ENCODE peak calls at places on chromosome 2, in seven cellular contexts. L, T, H, Y, S, D and G are unnamed samples.
A peak's percentile ranks its signal among the peaks of the same experiment; 100 is the strongest.

GRCh38 chr2:161373939-161374338 is 42.2 kb upstream of the TBR1 start:
- DNase-seq in L (no peak), T (no peak), H (no peak), Y (no peak), S (peak; percentile 26), D (peak; percentile 28), G (no peak)

GRCh38 chr2:1780693-1781092 is 36.4 kb upstream of the PXDN start:
- DNase-seq in L (no peak), T (no peak), H (no peak), Y (no peak), S (no peak), D (no peak), G (no peak)

GRCh38 chr2:231239751-231240150 is 41.3 kb downstream of the ARMC9 start:
- DNase-seq in L (no peak), T (no peak), H (no peak), Y (no peak), S (no peak), D (no peak), G (no peak)

GRCh38 chr2:241833101-241833937 is 24.3 kb downstream of the NEU4 start:
- DNase-seq in L (no peak), T (no peak), H (no peak), Y (no peak), S (peak; percentile 82), D (peak; percentile 63), G (no peak)

GRCh38 chr2:28663359-28663758 is 88.3 kb upstream of the PPP1CB start:
- DNase-seq in L (no peak), T (no peak), H (no peak), Y (no peak), S (no peak), D (peak; percentile 67), G (no peak)

GRCh38 chr2:221517362-221518121 is 54.6 kb downstream of the EPHA4 start:
- DNase-seq in L (no peak), T (no peak), H (peak; percentile 68), Y (peak; percentile 32), S (peak; percentile 56), D (peak; percentile 42), G (no peak)

GRCh38 chr2:151860613-151861146 is 32.5 kb upstream of the ARL5A start:
- DNase-seq in L (no peak), T (no peak), H (no peak), Y (no peak), S (no peak), D (no peak), G (no peak)

GRCh38 chr2:84319566-84319965 is 139.5 kb downstream of the SUCLG1 start:
- DNase-seq in L (no peak), T (peak; percentile 41), H (no peak), Y (no peak), S (no peak), D (no peak), G (no peak)

GRCh38 chr2:218003994-218004419 is 1.2 kb upstream of the TNS1 start:
- DNase-seq in L (peak; percentile 79), T (no peak), H (peak; percentile 86), Y (no peak), S (no peak), D (peak; percentile 97), G (no peak)

GRCh38 chr2:25314514-25315315 is 27.0 kb downstream of the DNMT3A start:
- DNase-seq in L (peak; percentile 88), T (peak; percentile 81), H (peak; percentile 79), Y (no peak), S (peak; percentile 89), D (peak; percentile 52), G (peak; percentile 74)

GRCh38 chr2:121860033-121860810 is 104.8 kb downstream of the TSN start:
- DNase-seq in L (no peak), T (no peak), H (no peak), Y (no peak), S (peak; percentile 4), D (peak; percentile 63), G (no peak)

GRCh38 chr2:150686391-150686790 is 198.9 kb upstream of the RND3 start:
- DNase-seq in L (no peak), T (no peak), H (no peak), Y (no peak), S (no peak), D (no peak), G (no peak)

GRCh38 chr2:15990151-15991101 is 50.1 kb downstream of the MYCN start:
- DNase-seq in L (no peak), T (no peak), H (no peak), Y (no peak), S (no peak), D (no peak), G (no peak)

GRCh38 chr2:57881998-57882884 is 164.4 kb upstream of the VRK2 start:
- DNase-seq in L (no peak), T (no peak), H (no peak), Y (no peak), S (no peak), D (peak; percentile 30), G (no peak)

GRCh38 chr2:1226766-1227165 is 186.5 kb upstream of the TPO start:
- DNase-seq in L (no peak), T (no peak), H (no peak), Y (no peak), S (no peak), D (no peak), G (no peak)

GRCh38 chr2:111029135-111029927 is 91.4 kb upstream of the BCL2L11 start:
- DNase-seq in L (no peak), T (no peak), H (no peak), Y (no peak), S (no peak), D (no peak), G (no peak)

GRCh38 chr2:120850551-120850950 is 114.9 kb downstream of the GLI2 start:
- DNase-seq in L (no peak), T (no peak), H (peak; percentile 20), Y (no peak), S (no peak), D (no peak), G (no peak)

GRCh38 chr2:39623916-39624315 is 41.8 kb upstream of the TMEM178A start:
- DNase-seq in L (peak; percentile 9), T (no peak), H (no peak), Y (no peak), S (no peak), D (no peak), G (no peak)

GRCh38 chr2:124163825-124164224 is 138.7 kb downstream of the CNTNAP5 start:
- DNase-seq in L (no peak), T (no peak), H (no peak), Y (no peak), S (no peak), D (peak; percentile 81), G (no peak)

GRCh38 chr2:14831458-14831857 is 198.9 kb downstream of the LRATD1 start:
- DNase-seq in L (no peak), T (no peak), H (no peak), Y (no peak), S (no peak), D (no peak), G (no peak)

GRCh38 chr2:18176679-18177215 is 298.3 kb downstream of the KCNS3 start:
- DNase-seq in L (no peak), T (no peak), H (no peak), Y (no peak), S (no peak), D (no peak), G (no peak)

DNA sequence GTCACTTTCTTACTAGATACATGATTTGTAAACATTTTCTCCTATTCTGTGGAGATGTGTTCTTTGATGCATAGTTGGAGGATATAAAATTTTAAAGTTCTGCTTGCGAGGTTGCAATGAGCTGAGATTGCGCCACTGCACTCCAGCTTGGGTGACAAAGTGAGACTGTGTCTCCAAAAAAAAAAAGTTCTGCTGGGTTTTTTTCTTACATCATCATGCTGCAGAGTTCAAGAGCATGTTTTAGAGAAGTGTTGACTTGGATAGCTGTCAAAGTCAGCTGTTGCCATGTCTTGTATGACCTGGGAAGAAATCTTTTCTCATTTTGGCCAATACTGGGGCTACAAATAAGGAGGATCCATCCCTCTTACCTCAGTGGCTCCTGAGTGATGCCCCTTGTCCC is 71.3 kb downstream of the UGGT1 start:
- DNase-seq in L (no peak), T (no peak), H (no peak), Y (no peak), S (no peak), D (no peak), G (no peak)
- TF ChIP-seq CTCF in L (no peak), T (no peak), H (no peak), Y (no peak), S (no peak), D (no peak), G (no peak)

GRCh38 chr2:68236876-68237275 is 15.5 kb downstream of the PPP3R1 start:
- DNase-seq in L (no peak), T (no peak), H (no peak), Y (no peak), S (no peak), D (no peak), G (no peak)

GRCh38 chr2:68238955-68239822 is 13.1 kb downstream of the PPP3R1 start:
- DNase-seq in L (no peak), T (no peak), H (no peak), Y (no peak), S (no peak), D (peak; percentile 51), G (no peak)

GRCh38 chr2:68237976-68238580 is 14.3 kb downstream of the PPP3R1 start:
- DNase-seq in L (no peak), T (no peak), H (no peak), Y (no peak), S (no peak), D (no peak), G (no peak)

GRCh38 chr2:68236080-68236734 is 16.1 kb downstream of the PPP3R1 start:
- DNase-seq in L (no peak), T (no peak), H (no peak), Y (no peak), S (no peak), D (no peak), G (no peak)

GRCh38 chr2:68237404-68237803 is 14.9 kb downstream of the PPP3R1 start:
- DNase-seq in L (no peak), T (no peak), H (no peak), Y (no peak), S (no peak), D (peak; percentile 69), G (no peak)
- TF ChIP-seq CTCF in L (no peak), T (no peak), H (no peak), Y (no peak), S (no peak), D (no peak), G (no peak)

GRCh38 chr2:63300835-63301234 is 250.2 kb downstream of the OTX1 start:
- DNase-seq in L (no peak), T (peak; percentile 19), H (no peak), Y (no peak), S (no peak), D (no peak), G (no peak)
- TF ChIP-seq CTCF in L (no peak), T (no peak), H (no peak), Y (no peak), S (peak; percentile 8), D (no peak), G (no peak)

GRCh38 chr2:74982581-74982980 is 24.1 kb downstream of the POLE4 start:
- DNase-seq in L (no peak), T (no peak), H (no peak), Y (no peak), S (no peak), D (peak; percentile 13), G (no peak)

GRCh38 chr2:74984017-74984416 is 25.6 kb downstream of the POLE4 start:
- DNase-seq in L (no peak), T (no peak), H (no peak), Y (no peak), S (no peak), D (no peak), G (no peak)

GRCh38 chr2:74985983-74986382 is 27.5 kb downstream of the POLE4 start:
- DNase-seq in L (no peak), T (no peak), H (peak; percentile 57), Y (no peak), S (no peak), D (no peak), G (no peak)

GRCh38 chr2:74983606-74984005 is 25.2 kb downstream of the POLE4 start:
- DNase-seq in L (no peak), T (no peak), H (no peak), Y (no peak), S (no peak), D (no peak), G (no peak)

GRCh38 chr2:74984947-74985637 is 26.6 kb downstream of the POLE4 start:
- DNase-seq in L (no peak), T (no peak), H (no peak), Y (no peak), S (no peak), D (no peak), G (no peak)
- TF ChIP-seq CTCF in L (no peak), T (no peak), H (no peak), Y (no peak), S (no peak), D (no peak), G (no peak)